ENCODE peak calls at places on chromosomes 12 and 14, in eight cellular contexts. E is NCI-H510A; I is heart right ventricle; R is stimulated activated CD4-positive, alpha-beta T cell treated with anti-CD3 and anti-CD28 coated beads, TNF-alpha, amount 100 ng/mL, for 24 hours; K is CD4-positive, alpha-beta T cell; N is activated T-helper 1 cell treated with anti-CD3 and anti-CD28 coated beads, Interleukin-2, amount 50 U/mL, for 16 hours; U is stimulated activated CD8-positive, alpha-beta memory T cell treated with anti-CD3 and anti-CD28 coated beads, Interleukin-15, amount 100 ng/mL, for 1 hour; A is NCI-H526. S is an unnamed sample.
A peak's percentile ranks its signal among the peaks of the same experiment; 100 is the strongest.

GRCh38 chr12:63805704-63806672 is 26.3 kb downstream of the RXYLT1 start:
- DNase-seq in I (no peak), K (no peak), E (peak; percentile 60), U (no peak), A (peak; percentile 84), R (no peak), N (no peak), S (no peak)

GRCh38 chr12:68042212-68042699 is 53.0 kb downstream of the IFNG-AS1 start:
- DNase-seq in U (no peak), E (peak; percentile 45), K (no peak), R (no peak), A (no peak), I (no peak), N (no peak), S (no peak)

GRCh38 chr14:101226265-101226602 is 322.7 kb upstream of the RTL1 start:
- DNase-seq in N (no peak), E (no peak), K (no peak), A (no peak), R (no peak), U (no peak), I (no peak), S (no peak)

GRCh38 chr14:63249112-63249511 is 44.9 kb downstream of the RHOJ start:
- DNase-seq in I (no peak), N (no peak), E (no peak), U (no peak), R (no peak), A (no peak), K (no peak), S (peak; percentile 46)

GRCh38 chr12:100794441-100795192 is at the start of gene ANO4:
- DNase-seq in U (no peak), E (no peak), N (no peak), I (no peak), A (peak; percentile 48), R (no peak), K (no peak), S (peak; percentile 61)

GRCh38 chr14:73714656-73715081 is 485 bp upstream of the PNMA1 start:
- DNase-seq in A (peak; percentile 54), K (no peak), E (no peak), U (no peak), R (no peak), N (no peak), I (no peak), S (no peak)

GRCh38 chr12:12008931-12009611 is 61.7 kb upstream of the BCL2L14 start:
- DNase-seq in I (no peak), K (peak; percentile 44), E (peak; percentile 87), N (no peak), R (no peak), U (no peak), A (peak; percentile 24), S (no peak)

GRCh38 chr14:63388766-63389431 is 70.2 kb upstream of the GPHB5 start:
- DNase-seq in R (peak; percentile 31), K (peak; percentile 11), I (peak; percentile 51), E (no peak), N (peak; percentile 6), U (peak; percentile 18), A (no peak), S (peak; percentile 65)

GRCh38 chr12:29088611-29089219 is 60.4 kb upstream of the FAR2 start:
- DNase-seq in K (no peak), E (no peak), U (no peak), R (no peak), N (no peak), I (no peak), A (peak; percentile 9), S (no peak)

GRCh38 chr12:54133663-54134375 is 55.0 kb downstream of the SMUG1 start:
- DNase-seq in E (no peak), K (no peak), A (no peak), I (no peak), R (no peak), U (no peak), N (no peak), S (no peak)

GRCh38 chr14:70573050-70573449 is 27.4 kb downstream of the MED6 start:
- DNase-seq in K (no peak), U (no peak), A (no peak), E (no peak), N (no peak), I (no peak), R (no peak), S (no peak)

GRCh38 chr14:21268612-21269251 is 510 bp downstream of the HNRNPC start:
- DNase-seq in R (no peak), A (peak; percentile 51), N (no peak), I (no peak), U (no peak), E (peak; percentile 51), K (peak; percentile 11), S (peak; percentile 58)

GRCh38 chr14:28770574-28770973 is 4.0 kb downstream of the FOXG1 start:
- DNase-seq in U (no peak), I (no peak), A (no peak), K (no peak), E (no peak), R (no peak), N (no peak), S (no peak)

GRCh38 chr12:49972641-49973360 is at the start of gene AQP6:
- DNase-seq in R (no peak), U (no peak), A (no peak), K (no peak), E (no peak), I (no peak), N (no peak), S (no peak)

GRCh38 chr12:83664650-83665049 is 977.9 kb downstream of the TMTC2 start:
- DNase-seq in A (no peak), I (no peak), N (no peak), K (no peak), E (peak; percentile 13), U (no peak), R (no peak), S (no peak)